ENCODE peak calls at places on chromosomes 11 and 22, in six cellular contexts. F is psoas muscle, D is esophagus muscularis mucosa, V is brain microvascular endothelial cell, C is upper lobe of left lung, A is ascending aorta. U is an unnamed sample.

GRCh38 chr22:23035557-23036277 is 34.6 kb upstream of the GNAZ start:
- DNase-seq in F (no peak), D (peak; percentile 75), V (no peak), C (no peak), A (no peak), U (no peak)

GRCh38 chr22:19666663-19667593 is 47.4 kb upstream of the SEPTIN5 start:
- DNase-seq in F (no peak), D (peak; percentile 45), V (peak; percentile 74), C (no peak), A (no peak), U (no peak)

GRCh38 chr11:10728779-10729472 is 22.1 kb upstream of the CTR9 start:
- DNase-seq in F (no peak), D (no peak), V (no peak), C (peak; percentile 39), A (no peak), U (no peak)

GRCh38 chr22:11042116-11042515 is 4485.9 kb upstream of the OR11H1 start:
- DNase-seq in F (no peak), D (no peak), V (no peak), C (no peak), A (no peak), U (no peak)

GRCh38 chr11:15327786-15328231 is 213.1 kb downstream of the INSC start:
- DNase-seq in F (peak; percentile 25), D (peak; percentile 89), V (peak; percentile 32), C (no peak), A (no peak), U (peak; percentile 79)

GRCh38 chr11:66676931-66677598 is 622 bp downstream of the RBM4B start:
- DNase-seq in F (no peak), D (no peak), V (no peak), C (no peak), A (no peak), U (no peak)

GRCh38 chr11:100528872-100529416 is 158.1 kb upstream of the ARHGAP42 start:
- DNase-seq in F (no peak), D (no peak), V (no peak), C (peak; percentile 11), A (no peak), U (no peak)

GRCh38 chr11:59247535-59248227 is 35.0 kb upstream of the MPEG1 start:
- DNase-seq in F (peak; percentile 33), D (no peak), V (no peak), C (no peak), A (no peak), U (no peak)

GRCh38 chr22:23163665-23164064 is 16.6 kb upstream of the BCR start:
- DNase-seq in F (peak; percentile 37), D (no peak), V (no peak), C (no peak), A (no peak), U (no peak)

GRCh38 chr22:46250783-46251125 is 661 bp upstream of the CDPF1 start:
- DNase-seq in F (no peak), D (no peak), V (no peak), C (no peak), A (no peak), U (no peak)

GRCh38 chr11:2513441-2513840 is 68.6 kb downstream of the KCNQ1 start:
- DNase-seq in F (peak; percentile 9), D (no peak), V (no peak), C (peak; percentile 54), A (no peak), U (no peak)

GRCh38 chr11:3345736-3346135 is 33.2 kb downstream of the ZNF195 start:
- DNase-seq in F (no peak), D (no peak), V (no peak), C (no peak), A (no peak), U (no peak)

GRCh38 chr22:19852177-19852781 is 2.4 kb downstream of the GNB1L start:
- DNase-seq in F (no peak), D (peak; percentile 77), V (no peak), C (peak; percentile 62), A (no peak), U (no peak)

GRCh38 chr11:64239662-64240466 is 1.0 kb upstream of the FKBP2 start:
- DNase-seq in F (no peak), D (no peak), V (no peak), C (peak; percentile 40), A (no peak), U (no peak)

GRCh38 chr11:61654397-61654829 is 25.8 kb upstream of the DAGLA start:
- DNase-seq in F (peak; percentile 43), D (no peak), V (no peak), C (no peak), A (peak; percentile 67), U (no peak)

GRCh38 chr11:109421981-109422590 is at the start of gene C11orf87:
- DNase-seq in F (no peak), D (no peak), V (no peak), C (peak; percentile 84), A (no peak), U (peak; percentile 71)

GRCh38 chr11:86942212-86942611 is 13.0 kb downstream of the FZD4 start:
- DNase-seq in F (no peak), D (no peak), V (no peak), C (no peak), A (no peak), U (no peak)

GRCh38 chr11:60855726-60856633 is at the start of gene PTGDR2:
- DNase-seq in F (no peak), D (no peak), V (no peak), C (no peak), A (no peak), U (no peak)

GRCh38 chr22:44523981-44524759 is 26.1 kb upstream of the RTL6 start:
- DNase-seq in F (peak; percentile 43), D (peak; percentile 91), V (peak; percentile 93), C (no peak), A (no peak), U (no peak)

GRCh38 chr22:39275814-39276443 is 31.1 kb upstream of the PDGFB start:
- DNase-seq in F (no peak), D (no peak), V (no peak), C (no peak), A (no peak), U (no peak)

GRCh38 chr22:30324008-30324730 is 2.6 kb downstream of the TBC1D10A start:
- DNase-seq in F (no peak), D (no peak), V (no peak), C (no peak), A (no peak), U (no peak)

GRCh38 chr11:92152245-92152644 is 72.4 kb upstream of the FAT3 start:
- DNase-seq in F (no peak), D (no peak), V (no peak), C (no peak), A (no peak), U (no peak)

GRCh38 chr11:111696556-111696955 is 69.6 kb downstream of the PPP2R1B start:
- DNase-seq in F (no peak), D (no peak), V (peak; percentile 20), C (no peak), A (no peak), U (no peak)

GRCh38 chr22:27650985-27651384 is 150.6 kb downstream of the MN1 start:
- DNase-seq in F (no peak), D (no peak), V (no peak), C (no peak), A (no peak), U (no peak)

GRCh38 chr22:30541979-30542810 is 4.3 kb downstream of the SEC14L6 start:
- DNase-seq in F (no peak), D (no peak), V (no peak), C (peak; percentile 87), A (no peak), U (no peak)

DNA sequence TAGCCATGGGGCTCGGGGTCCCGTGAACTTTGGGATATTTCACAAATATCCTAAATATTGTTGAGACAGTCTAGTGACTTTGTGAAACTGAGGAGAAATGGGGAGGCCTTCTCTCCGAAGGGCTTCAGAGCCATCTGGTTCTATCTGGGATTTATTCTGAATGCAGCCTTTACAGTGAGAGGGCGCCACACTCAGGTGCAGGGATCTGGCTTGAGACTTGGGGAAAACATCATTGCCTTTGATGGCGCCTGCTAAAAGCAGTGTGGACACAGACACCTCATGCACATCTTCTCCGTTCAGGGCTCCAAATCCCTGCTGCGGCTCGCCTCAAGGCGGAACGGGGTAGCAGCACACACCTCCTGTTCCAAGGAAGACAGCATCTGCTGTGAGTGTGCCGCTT is 37.2 kb upstream of the OLFML1 start:
- DNase-seq in F (no peak), D (no peak), V (no peak), C (peak; percentile 9), A (no peak), U (no peak)
- TF ChIP-seq CTCF in F (no peak), D (no peak), V (no peak), C (no peak), A (no peak), U (no peak)

GRCh38 chr11:118956847-118957469 is 860 bp downstream of the UPK2 start:
- DNase-seq in F (no peak), D (no peak), V (no peak), C (peak; percentile 49), A (no peak), U (no peak)
- TF ChIP-seq CTCF in F (no peak), D (no peak), V (no peak), C (no peak), A (no peak), U (peak; percentile 1)

DNA sequence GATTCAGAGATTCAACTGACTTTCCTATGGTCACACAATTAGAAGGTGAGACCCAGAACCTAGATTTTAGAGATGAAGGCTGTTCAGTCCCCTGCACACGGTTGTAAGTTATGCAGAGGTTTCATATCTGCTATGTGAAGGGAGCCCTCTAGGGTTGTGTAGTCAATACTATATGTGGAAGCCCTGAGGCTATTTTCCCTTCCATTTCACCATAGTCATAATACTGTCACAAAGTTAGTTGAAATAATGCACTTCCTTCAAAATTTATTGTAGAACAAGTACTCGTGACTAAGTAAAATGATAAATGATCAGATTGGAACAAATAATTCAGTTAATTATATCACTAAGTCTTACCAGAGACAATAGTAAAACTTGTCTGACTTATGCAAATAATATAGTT is 48.8 kb downstream of the ENDOD1 start:
- DNase-seq in F (no peak), D (no peak), V (no peak), C (no peak), A (no peak), U (no peak)
- TF ChIP-seq CTCF in F (peak; percentile 40), D (peak; percentile 17), V (peak; percentile 25), C (peak; percentile 20), A (peak; percentile 29), U (peak; percentile 34)

GRCh38 chr11:44901120-44901519 is 49.6 kb downstream of the TP53I11 start:
- DNase-seq in F (no peak), D (no peak), V (no peak), C (no peak), A (no peak), U (no peak)

GRCh38 chr11:44899959-44900358 is 50.7 kb downstream of the TP53I11 start:
- DNase-seq in F (no peak), D (no peak), V (peak; percentile 76), C (no peak), A (no peak), U (no peak)

GRCh38 chr11:44903518-44903917 is 47.2 kb downstream of the TP53I11 start:
- DNase-seq in F (no peak), D (no peak), V (no peak), C (no peak), A (no peak), U (no peak)

GRCh38 chr11:44903035-44903434 is 47.6 kb downstream of the TP53I11 start:
- DNase-seq in F (no peak), D (no peak), V (no peak), C (no peak), A (no peak), U (no peak)

DNA sequence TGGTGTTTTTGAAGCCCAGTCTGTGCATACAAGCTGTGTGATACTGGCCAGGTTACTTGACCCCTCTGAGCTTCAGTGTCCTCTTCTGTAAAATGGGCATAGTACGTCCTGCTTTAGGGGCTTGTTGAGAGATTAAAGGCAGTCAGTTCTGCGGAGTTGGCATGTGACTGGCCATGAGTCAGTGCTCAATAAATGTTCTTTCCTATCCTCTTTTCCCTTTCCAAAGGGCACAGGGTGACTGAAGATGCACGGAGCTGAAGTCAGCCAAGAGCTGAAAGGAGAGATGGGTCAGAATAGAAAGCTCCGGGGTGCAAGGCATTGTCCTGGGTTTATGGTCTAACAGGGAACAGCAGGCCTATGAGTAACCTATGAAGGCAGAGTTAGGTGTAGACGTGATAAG is 48.9 kb downstream of the TP53I11 start:
- DNase-seq in F (no peak), D (no peak), V (no peak), C (no peak), A (no peak), U (no peak)
- TF ChIP-seq CTCF in F (no peak), D (no peak), V (no peak), C (no peak), A (no peak), U (no peak)

U was measured in type B pancreatic cell.